ENCODE peak calls at places on chromosomes 5 and 9, in four cellular contexts. D, L, R and V are unnamed samples.

GRCh38 chr5:124662261-124662781 is 84.1 kb downstream of the ZNF608 start:
- DNase-seq in D (no peak), L (no peak), R (no peak), V (peak)

GRCh38 chr5:118825226-118825625 is 163.1 kb downstream of the DTWD2 start:
- DNase-seq in D (no peak), L (no peak), R (no peak), V (no peak)

GRCh38 chr5:137754961-137755762 is 999 bp upstream of the HNRNPA0 start:
- DNase-seq in D (no peak), L (no peak), R (no peak), V (no peak)

GRCh38 chr9:107005201-107005600 is 142.2 kb downstream of the ZNF462 start:
- DNase-seq in D (no peak), L (no peak), R (no peak), V (peak)

GRCh38 chr5:157059093-157059539 is at the start of gene HAVCR1:
- DNase-seq in D (no peak), L (no peak), R (no peak), V (no peak)

GRCh38 chr9:70091553-70091952 is 47.9 kb downstream of the MAMDC2 start:
- DNase-seq in D (no peak), L (no peak), R (no peak), V (peak)

GRCh38 chr5:61048534-61048933 is 103.5 kb downstream of the NDUFAF2 start:
- DNase-seq in D (no peak), L (no peak), R (peak), V (no peak)

GRCh38 chr9:118614011-118614410 is 755.2 kb downstream of the BRINP1 start:
- DNase-seq in D (no peak), L (no peak), R (no peak), V (no peak)

GRCh38 chr5:10552183-10553143 is 11.4 kb upstream of the ANKRD33B start:
- DNase-seq in D (no peak), L (no peak), R (peak), V (no peak)

GRCh38 chr9:21974542-21975409 is 19.4 kb downstream of the CDKN2A start:
- DNase-seq in D (peak), L (peak), R (peak), V (peak)

GRCh38 chr5:163473613-163474243 is 13.3 kb downstream of the HMMR start:
- DNase-seq in D (no peak), L (no peak), R (no peak), V (no peak)

GRCh38 chr9:97564291-97565175 is 63.1 kb downstream of the TMOD1 start:
- DNase-seq in D (peak), L (peak), R (peak), V (no peak)

GRCh38 chr9:112680731-112681402 is 37.0 kb downstream of the INIP start:
- DNase-seq in D (peak), L (peak), R (no peak), V (peak)

GRCh38 chr9:33197279-33197678 is 30.1 kb upstream of the B4GALT1 start:
- DNase-seq in D (no peak), L (no peak), R (no peak), V (no peak)

GRCh38 chr9:92650839-92651621 is 18.9 kb downstream of the IPPK start:
- DNase-seq in D (peak), L (no peak), R (peak), V (peak)

GRCh38 chr5:140966293-140967225 is at the start of gene PCDHAC2:
- DNase-seq in D (peak), L (peak), R (no peak), V (peak)

GRCh38 chr5:6780802-6781391 is 67.7 kb downstream of the TENT4A start:
- DNase-seq in D (no peak), L (no peak), R (no peak), V (peak)

GRCh38 chr9:133371261-133371711 is 4.6 kb downstream of the SURF4 start:
- DNase-seq in D (no peak), L (no peak), R (no peak), V (no peak)

GRCh38 chr5:97102010-97102470 is 40.4 kb downstream of the LIX1 start:
- DNase-seq in D (peak), L (peak), R (no peak), V (peak)

GRCh38 chr5:17378346-17378984 is 119.6 kb upstream of the TAF11L2 start:
- DNase-seq in D (no peak), L (no peak), R (peak), V (no peak)

GRCh38 chr5:123785160-123786001 is 273.4 kb downstream of the CSNK1G3 start:
- DNase-seq in D (no peak), L (no peak), R (peak), V (no peak)

GRCh38 chr9:105054488-105054887 is 126.5 kb upstream of the ABCA1 start:
- DNase-seq in D (no peak), L (no peak), R (peak), V (peak)

GRCh38 chr5:24005384-24005783 is 498.0 kb downstream of the PRDM9 start:
- DNase-seq in D (no peak), L (no peak), R (no peak), V (no peak)

GRCh38 chr9:135130266-135130976 is 43.0 kb downstream of the OLFM1 start:
- DNase-seq in D (no peak), L (no peak), R (no peak), V (peak)

GRCh38 chr9:10855847-10856246 is 243.0 kb upstream of the PTPRD start:
- DNase-seq in D (no peak), L (no peak), R (no peak), V (peak)

GRCh38 chr5:321233-321725 is at the start of gene AHRR:
- DNase-seq in D (peak), L (peak), R (peak), V (peak)

GRCh38 chr9:114169029-114169939 is 13.9 kb downstream of the COL27A1 start:
- DNase-seq in D (no peak), L (no peak), R (peak), V (no peak)

GRCh38 chr9:85723220-85723619 is 18.5 kb downstream of the AGTPBP1 start:
- DNase-seq in D (peak), L (peak), R (no peak), V (peak)

GRCh38 chr9:94649100-94649855 is 10.0 kb upstream of the FBP1 start:
- DNase-seq in D (no peak), L (no peak), R (peak), V (no peak)

GRCh38 chr9:105026451-105026850 is 98.5 kb upstream of the ABCA1 start:
- DNase-seq in D (no peak), L (no peak), R (peak), V (no peak)

GRCh38 chr9:128689293-128689770 is 310 bp downstream of the SET start:
- DNase-seq in D (peak), L (no peak), R (no peak), V (no peak)

GRCh38 chr5:172902497-172903472 is 56.4 kb upstream of the RPL26L1 start:
- DNase-seq in D (peak), L (peak), R (peak), V (peak)

GRCh38 chr9:97982719-97983523 is at the start of gene ANP32B:
- DNase-seq in D (peak), L (peak), R (peak), V (peak)

GRCh38 chr5:3392306-3392939 is 203.2 kb upstream of the IRX1 start:
- DNase-seq in D (no peak), L (no peak), R (no peak), V (no peak)

GRCh38 chr9:129109504-129109903 is 1.1 kb downstream of the CRAT start:
- DNase-seq in D (peak), L (no peak), R (no peak), V (peak)

GRCh38 chr5:35815089-35815936 is 41.4 kb upstream of the IL7R start:
- DNase-seq in D (peak), L (no peak), R (no peak), V (peak)

GRCh38 chr9:92745881-92746280 is 18.8 kb downstream of the BICD2 start:
- DNase-seq in D (no peak), L (no peak), R (no peak), V (no peak)

GRCh38 chr9:98860871-98861293 is 53.4 kb downstream of the GALNT12 start:
- DNase-seq in D (no peak), L (no peak), R (peak), V (peak)

DNA sequence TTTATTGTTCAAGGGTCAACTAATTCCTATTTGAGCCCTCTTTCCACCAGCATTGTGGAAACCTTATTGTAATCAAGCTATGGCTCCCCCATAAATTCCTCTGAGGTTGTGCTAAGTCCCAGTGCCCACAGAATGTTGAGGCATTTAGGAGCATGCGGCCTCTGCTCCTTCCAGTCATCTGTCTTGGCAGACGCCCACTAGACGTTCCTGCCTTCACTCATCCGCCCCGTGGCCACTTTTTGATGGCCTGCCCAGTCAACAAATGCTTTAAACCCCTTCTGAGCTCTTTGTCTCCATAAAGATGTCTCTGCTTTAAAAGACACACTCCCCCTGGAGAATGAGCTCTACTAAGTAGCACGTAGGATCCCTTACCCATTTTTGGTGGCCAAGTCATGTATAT is 104.7 kb downstream of the GAS1 start:
- DNase-seq in D (no peak), L (no peak), R (no peak), V (no peak)
- H4K5ac ChIP-seq in D (no peak), L (no peak), R (no peak), V (no peak)

GRCh38 chr5:149345147-149345891 is at the start of gene GRPEL2:
- DNase-seq in D (peak), L (peak), R (peak), V (peak)
- H4K8ac ChIP-seq in D (no peak), L (peak), R (peak), V (peak)

GRCh38 chr5:59039296-59040006 is 456.6 kb downstream of the RAB3C start:
- DNase-seq in D (peak), L (peak), R (peak), V (peak)
- H3K23ac ChIP-seq in D (no peak), L (no peak), R (peak), V (no peak)

GRCh38 chr5:111631328-111631727 is 119.0 kb upstream of the STARD4 start:
- DNase-seq in D (no peak), L (no peak), R (no peak), V (no peak)

GRCh38 chr5:111639912-111640311 is 117.1 kb downstream of the NREP start:
- DNase-seq in D (no peak), L (no peak), R (no peak), V (no peak)

GRCh38 chr5:111635946-111636315 is 121.1 kb downstream of the NREP start:
- DNase-seq in D (no peak), L (no peak), R (peak), V (no peak)

DNA sequence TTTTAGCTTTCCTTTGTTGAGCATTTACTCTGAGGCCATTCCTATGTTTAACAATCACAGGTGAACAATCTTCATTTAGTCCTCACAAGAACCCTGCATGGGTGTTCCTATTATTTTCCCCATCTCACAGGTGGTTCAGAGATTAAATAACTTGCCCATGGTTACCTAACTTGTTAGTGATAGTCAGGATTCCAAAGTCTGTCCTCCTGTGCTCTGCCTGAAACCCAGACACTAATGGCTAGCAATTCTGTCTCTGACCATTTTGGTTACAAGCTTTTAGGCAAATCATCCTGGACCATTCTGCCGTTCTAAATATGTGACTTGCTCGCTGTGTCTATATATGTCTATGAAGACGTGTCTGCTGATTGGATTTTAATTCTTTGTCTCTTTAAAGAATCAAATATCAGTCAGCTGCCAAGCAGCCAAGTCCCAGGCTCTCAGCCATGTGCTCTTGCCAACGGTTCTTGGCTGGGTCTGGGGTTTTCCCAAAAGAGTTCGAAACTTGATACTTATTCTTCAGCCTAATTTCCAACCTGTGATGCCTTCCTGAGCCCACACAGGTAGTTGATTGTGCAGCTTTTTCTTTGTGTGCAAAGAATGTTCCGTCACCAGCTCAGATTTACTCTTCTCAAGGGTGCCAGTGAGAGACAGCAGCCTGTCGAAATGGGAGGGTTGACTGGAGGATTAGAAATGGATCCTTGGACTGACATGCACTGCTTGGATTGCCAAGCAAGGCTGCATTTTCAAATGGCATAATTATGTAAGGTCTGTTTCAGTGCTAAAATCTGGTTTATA is 121.6 kb downstream of the NREP start:
- DNase-seq in D (no peak), L (no peak), R (no peak), V (no peak)
- H4K5ac ChIP-seq in D (no peak), L (no peak), R (no peak), V (no peak)

GRCh38 chr9:16782490-16782889 is 88.0 kb downstream of the BNC2 start:
- DNase-seq in D (no peak), L (no peak), R (no peak), V (no peak)
- H4K8ac ChIP-seq in D (no peak), L (no peak), R (no peak), V (no peak)

GRCh38 chr5:151686673-151687378 is at the start of gene SPARC:
- DNase-seq in D (peak), L (peak), R (peak), V (peak)
- H3K23ac ChIP-seq in D (no peak), L (no peak), R (peak), V (peak)

DNA sequence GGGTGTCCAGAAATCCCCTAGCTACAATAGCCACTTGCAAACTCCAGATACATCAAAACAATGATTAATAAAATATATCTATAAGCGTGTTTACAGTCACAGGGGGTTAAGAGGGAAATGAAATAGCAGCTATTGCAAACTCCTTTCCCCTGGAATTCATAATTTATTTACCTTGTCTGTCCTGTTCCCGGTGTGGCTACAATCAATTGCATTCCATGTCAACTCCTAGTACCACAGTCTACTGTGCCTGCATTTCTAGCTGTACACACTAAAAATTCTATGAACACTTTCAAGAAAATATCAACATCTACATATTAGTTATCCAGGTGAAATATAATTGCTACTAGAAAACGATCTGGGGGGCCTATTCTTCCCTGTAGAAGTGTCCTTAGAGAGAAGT is 217.6 kb downstream of the ELAVL2 start:
- DNase-seq in D (no peak), L (no peak), R (no peak), V (no peak)
- H4K5ac ChIP-seq in D (no peak), L (no peak), R (no peak), V (no peak)

GRCh38 chr5:178231736-178232123 is 872 bp downstream of the PHYKPL start:
- DNase-seq in D (no peak), L (no peak), R (no peak), V (no peak)
- H4K8ac ChIP-seq in D (no peak), L (peak), R (peak), V (no peak)

DNA sequence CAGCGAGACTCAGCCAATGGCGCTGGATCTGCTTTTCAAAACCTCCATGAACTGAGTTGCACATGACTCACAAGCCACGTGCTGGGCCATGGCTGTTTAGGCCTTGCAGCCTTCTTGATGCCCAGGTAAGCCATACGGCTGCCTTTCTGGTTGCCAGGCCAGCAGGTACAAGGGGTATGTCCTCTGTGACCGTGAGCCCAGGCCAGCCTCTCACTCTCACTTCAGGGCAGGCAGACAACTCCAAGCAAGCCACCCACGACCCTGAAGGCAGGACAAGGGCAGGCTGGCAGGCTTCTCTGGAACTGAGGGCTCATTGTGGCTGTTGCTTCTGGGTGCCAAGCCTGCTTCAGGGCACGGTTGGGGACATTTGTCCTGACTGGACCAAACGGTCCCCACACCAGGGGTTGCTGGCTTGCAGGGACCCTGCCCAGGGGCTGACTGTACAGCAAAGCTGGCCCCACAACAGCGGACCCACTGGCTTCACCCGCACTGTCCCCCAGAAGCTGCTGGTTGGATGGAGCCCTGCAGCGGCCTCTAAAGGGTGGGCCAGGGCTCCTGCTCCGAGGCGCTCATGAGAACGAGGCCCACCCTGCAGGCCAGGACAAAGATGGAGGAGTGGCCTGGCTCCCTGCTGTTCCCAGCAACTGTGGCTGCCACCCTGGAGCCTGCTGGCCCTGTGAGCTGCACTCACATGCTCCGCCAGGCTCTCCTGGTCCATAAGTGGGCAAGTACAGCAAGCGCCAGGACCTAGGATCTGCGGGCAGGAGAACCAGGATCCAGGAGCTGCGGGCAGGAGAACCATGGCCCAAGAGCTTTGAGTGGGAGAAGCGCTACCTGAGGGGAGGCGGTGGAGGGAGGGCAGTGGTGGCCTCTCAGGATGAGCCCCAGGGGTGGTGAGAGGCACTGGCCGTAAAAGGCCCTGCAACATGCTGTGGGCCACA is 34.3 kb upstream of the NSMF start:
- DNase-seq in D (no peak), L (no peak), R (no peak), V (no peak)
- H3K23ac ChIP-seq in D (no peak), L (no peak), R (no peak), V (no peak)

GRCh38 chr9:16828335-16829281 is 41.9 kb downstream of the BNC2 start:
- DNase-seq in D (peak), L (peak), R (peak), V (peak)
- H4K5ac ChIP-seq in D (no peak), L (no peak), R (peak), V (no peak)